ENCODE peak calls at places on chromosomes 6 and 20, in seven cellular contexts. B is heart right ventricle, M is MM.1S, E is gastrocnemius medialis, T is psoas muscle, F is GM23248, H is lung. V is an unnamed sample.

GRCh38 chr6:112289039-112289566 is 34.7 kb upstream of the LAMA4 start:
- DNase-seq in E (peak; percentile 42), F (peak; percentile 80), T (peak; percentile 83), H (peak; percentile 33), B (peak; percentile 83), M (no peak), V (peak; percentile 85)

GRCh38 chr6:15892369-15892768 is 229.5 kb upstream of the DTNBP1 start:
- DNase-seq in B (no peak), H (no peak), E (no peak), T (no peak), F (peak; percentile 8), M (no peak), V (no peak)

GRCh38 chr6:160063771-160064413 is 57.7 kb upstream of the SLC22A1 start:
- DNase-seq in H (no peak), F (no peak), E (peak; percentile 78), B (no peak), T (peak; percentile 75), M (no peak), V (no peak)

GRCh38 chr6:125273965-125274364 is 27.8 kb downstream of the HDDC2 start:
- DNase-seq in H (no peak), F (peak; percentile 29), B (peak; percentile 36), E (peak; percentile 29), T (no peak), M (no peak), V (peak; percentile 60)

GRCh38 chr6:66717786-66718185 is 1010.8 kb upstream of the EYS start:
- DNase-seq in B (no peak), M (no peak), E (no peak), F (no peak), T (no peak), H (no peak), V (no peak)

GRCh38 chr6:170088349-170088951 is 202.4 kb downstream of the DLL1 start:
- DNase-seq in F (no peak), E (no peak), T (peak; percentile 53), B (no peak), H (no peak), M (no peak), V (peak; percentile 61)

GRCh38 chr6:159640722-159641482 is 52.1 kb downstream of the SOD2 start:
- DNase-seq in M (no peak), T (no peak), E (no peak), F (no peak), H (no peak), B (no peak), V (no peak)

GRCh38 chr6:116062496-116062895 is 1.8 kb upstream of the FRK start:
- DNase-seq in H (no peak), E (no peak), M (no peak), B (no peak), F (no peak), T (no peak), V (no peak)

GRCh38 chr20:51532577-51533191 is 9.8 kb downstream of the NFATC2 start:
- DNase-seq in M (no peak), B (peak; percentile 50), F (peak; percentile 86), H (no peak), T (peak; percentile 80), E (peak; percentile 44), V (peak; percentile 82)

GRCh38 chr6:151229401-151230276 is 10.1 kb upstream of the AKAP12 start:
- DNase-seq in T (no peak), E (no peak), M (no peak), F (no peak), H (no peak), B (no peak), V (no peak)

GRCh38 chr6:142893088-142893487 is 51.9 kb downstream of the HIVEP2 start:
- DNase-seq in T (no peak), F (peak; percentile 47), M (no peak), B (no peak), E (no peak), H (no peak), V (no peak)

GRCh38 chr6:170345662-170346061 is 39.1 kb downstream of the FAM120B start:
- DNase-seq in T (no peak), H (no peak), B (no peak), M (no peak), E (no peak), F (no peak), V (no peak)

GRCh38 chr20:41716436-41716835 is 98.3 kb upstream of the CHD6 start:
- DNase-seq in T (no peak), M (no peak), B (no peak), F (peak; percentile 47), E (no peak), H (no peak), V (no peak)

GRCh38 chr20:41095110-41095969 is 42.0 kb upstream of the PLCG1 start:
- DNase-seq in F (peak; percentile 77), M (peak; percentile 58), H (peak; percentile 48), B (peak; percentile 40), T (peak; percentile 63), E (no peak), V (no peak)

GRCh38 chr6:15401769-15402250 is 155.9 kb downstream of the JARID2 start:
- DNase-seq in F (peak; percentile 8), M (no peak), E (no peak), H (no peak), T (no peak), B (no peak), V (no peak)

GRCh38 chr6:111087106-111087835 is at the start of gene SLC16A10:
- DNase-seq in F (peak; percentile 33), H (peak; percentile 62), B (peak; percentile 73), T (peak; percentile 94), E (peak; percentile 79), M (peak; percentile 90), V (peak; percentile 36)

GRCh38 chr6:107704377-107705013 is 119.6 kb downstream of the SCML4 start:
- DNase-seq in E (no peak), B (peak; percentile 49), H (no peak), M (peak; percentile 31), F (peak; percentile 54), T (no peak), V (no peak)

GRCh38 chr6:4884646-4885427 is 108.6 kb downstream of the CDYL start:
- DNase-seq in H (no peak), T (no peak), E (no peak), M (no peak), B (no peak), F (no peak), V (no peak)

GRCh38 chr6:81265106-81265505 is 487.4 kb downstream of the TENT5A start:
- DNase-seq in M (no peak), F (peak; percentile 87), B (no peak), T (peak; percentile 58), E (no peak), H (no peak), V (peak; percentile 71)

GRCh38 chr20:35300469-35301262 is 8.4 kb upstream of the FAM83C start:
- DNase-seq in E (no peak), F (no peak), T (no peak), M (no peak), B (no peak), H (no peak), V (no peak)
- H3K4me1 ChIP-seq in E (no peaks in the 10 kb centered on the region), F (peaks cover 46% of the 10 kb centered on the region), T (peaks cover 12% of the 10 kb centered on the region), M (no peaks in the 10 kb centered on the region), B (no peaks in the 10 kb centered on the region), H (peaks cover 4% of the 10 kb centered on the region), V (peaks cover 7% of the 10 kb centered on the region)

GRCh38 chr20:44805335-44805734 is 5.0 kb downstream of the RIMS4 start:
- DNase-seq in M (no peak), B (no peak), E (no peak), F (no peak), H (no peak), T (no peak), V (peak; percentile 2)

GRCh38 chr20:44805991-44806729 is 4.2 kb downstream of the RIMS4 start:
- DNase-seq in B (peak; percentile 8), F (peak; percentile 42), H (peak; percentile 80), T (peak; percentile 83), M (no peak), E (peak; percentile 33), V (peak; percentile 86)

GRCh38 chr20:44807051-44807683 is 3.2 kb downstream of the RIMS4 start:
- DNase-seq in H (no peak), T (no peak), F (no peak), B (no peak), M (no peak), E (no peak), V (peak; percentile 45)

GRCh38 chr20:44809380-44810060 is 826 bp downstream of the RIMS4 start:
- DNase-seq in F (no peak), T (no peak), B (no peak), E (no peak), H (no peak), M (no peak), V (no peak)

GRCh38 chr20:44807684-44808056 is 2.7 kb downstream of the RIMS4 start:
- DNase-seq in H (no peak), B (no peak), F (no peak), E (no peak), T (no peak), M (no peak), V (no peak)
- H3K27me3 ChIP-seq in H (peaks cover 3% of the 10 kb centered on the region), B (peaks cover 69% of the 10 kb centered on the region), F (peaks cover 54% of the 10 kb centered on the region), E (peaks cover 11% of the 10 kb centered on the region), T (peaks cover 38% of the 10 kb centered on the region), M (peaks cover 44% of the 10 kb centered on the region), V (peaks cover 80% of the 10 kb centered on the region)

GRCh38 chr20:57471496-57472210 is 53.3 kb downstream of the CTCFL start:
- DNase-seq in H (no peak), F (no peak), B (no peak), T (no peak), M (no peak), E (no peak), V (peak; percentile 49)
- H3K4me1 ChIP-seq in H (no peaks in the 10 kb centered on the region), F (no peaks in the 10 kb centered on the region), B (peaks cover 9% of the 10 kb centered on the region), T (peaks cover 21% of the 10 kb centered on the region), M (peaks cover 45% of the 10 kb centered on the region), E (peaks cover 62% of the 10 kb centered on the region), V (no peaks in the 10 kb centered on the region)

GRCh38 chr6:82908661-82909060 is 157.0 kb downstream of the UBE3D start:
- DNase-seq in E (no peak), T (no peak), F (no peak), H (no peak), M (no peak), B (no peak), V (no peak)

GRCh38 chr6:82906951-82907350 is 158.7 kb downstream of the UBE3D start:
- DNase-seq in E (no peak), F (peak; percentile 70), H (no peak), M (no peak), T (no peak), B (no peak), V (no peak)

GRCh38 chr6:82909551-82909950 is 156.1 kb downstream of the UBE3D start:
- DNase-seq in H (no peak), T (no peak), M (no peak), E (no peak), F (peak; percentile 8), B (no peak), V (no peak)

GRCh38 chr6:82904860-82905259 is 160.8 kb downstream of the UBE3D start:
- DNase-seq in F (no peak), H (no peak), T (no peak), E (no peak), B (no peak), M (no peak), V (no peak)

DNA sequence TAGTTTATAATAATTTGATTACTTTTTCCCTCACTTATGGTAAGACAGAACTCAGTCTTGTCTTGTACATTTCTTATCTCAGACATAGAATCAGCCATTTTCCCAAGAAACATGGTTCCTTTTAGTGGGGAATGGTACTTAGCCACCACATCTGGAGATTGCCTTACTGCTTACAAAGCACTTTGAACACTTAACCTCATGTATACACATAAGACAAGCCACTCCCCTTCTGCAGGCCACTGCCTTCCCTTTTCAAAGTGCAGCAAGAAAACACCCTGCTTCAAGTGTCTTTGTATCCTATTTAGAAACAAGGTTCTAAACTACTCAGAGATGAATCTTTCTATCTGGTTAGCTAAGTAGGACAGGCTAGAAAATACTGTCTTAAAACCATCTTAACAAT is 159.2 kb downstream of the UBE3D start:
- DNase-seq in H (no peak), B (no peak), F (peak; percentile 11), M (peak; percentile 49), E (no peak), T (no peak), V (no peak)
- H3K27me3 ChIP-seq in H (no peaks in the 10 kb centered on the region), B (no peaks in the 10 kb centered on the region), F (no peaks in the 10 kb centered on the region), M (no peaks in the 10 kb centered on the region), E (no peaks in the 10 kb centered on the region), T (no peaks in the 10 kb centered on the region), V (no peaks in the 10 kb centered on the region)

GRCh38 chr6:144327081-144327480 is 41.9 kb downstream of the UTRN start:
- DNase-seq in M (no peak), F (no peak), B (no peak), H (no peak), E (no peak), T (no peak), V (no peak)
- H3K4me1 ChIP-seq in M (peaks cover 6% of the 10 kb centered on the region), F (peaks cover 13% of the 10 kb centered on the region), B (peaks cover 46% of the 10 kb centered on the region), H (peaks cover 29% of the 10 kb centered on the region), E (peaks cover 29% of the 10 kb centered on the region), T (peaks cover 46% of the 10 kb centered on the region), V (peaks cover 54% of the 10 kb centered on the region)

V was measured in tibial artery.